ENCODE peak calls at places on chromosomes 2 and 18, in four cellular contexts. U, O, C and P are unnamed samples.

GRCh38 chr2:13093644-13094043 is 376.9 kb downstream of the TRIB2 start:
- DNase-seq in U (no peak), O (no peak), C (no peak), P (no peak)

GRCh38 chr18:57649536-57650495 is 28.2 kb upstream of the NARS1 start:
- DNase-seq in U (no peak), O (no peak), C (no peak), P (no peak)

GRCh38 chr2:175275499-175275898 is 94.0 kb upstream of the ATP5MC3 start:
- DNase-seq in U (no peak), O (no peak), C (no peak), P (no peak)

GRCh38 chr2:166042356-166042755 is 85.5 kb downstream of the SCN1A start:
- DNase-seq in U (no peak), O (no peak), C (no peak), P (no peak)

GRCh38 chr18:51654441-51655326 is 457.2 kb upstream of the MEX3C start:
- DNase-seq in U (no peak), O (no peak), C (no peak), P (no peak)

GRCh38 chr2:73284296-73285161 is at the start of gene FBXO41:
- DNase-seq in U (no peak), O (no peak), C (peak), P (peak)

GRCh38 chr18:74722237-74722636 is 124.6 kb downstream of the ZNF407 start:
- DNase-seq in U (no peak), O (no peak), C (no peak), P (no peak)

GRCh38 chr2:171652411-171652775 is 34.9 kb upstream of the DYNC1I2 start:
- DNase-seq in U (no peak), O (no peak), C (no peak), P (no peak)

GRCh38 chr2:216486708-216487107 is 11.9 kb upstream of the RPL37A start:
- DNase-seq in U (no peak), O (no peak), C (no peak), P (no peak)

GRCh38 chr2:223873672-223874071 is 36.3 kb upstream of the AP1S3 start:
- DNase-seq in U (no peak), O (no peak), C (no peak), P (no peak)

GRCh38 chr2:219570194-219570923 is 980 bp downstream of the OBSL1 start:
- DNase-seq in U (no peak), O (no peak), C (no peak), P (peak)

GRCh38 chr2:180723712-180724111 is 256.7 kb upstream of the UBE2E3 start:
- DNase-seq in U (no peak), O (no peak), C (no peak), P (no peak)